ENCODE peak calls at places on chromosomes 1 and 21, in eight cellular contexts. X is CD8-positive, alpha-beta T cell; K is PC-3; Z is cardiac muscle cell; W is GM23338; R is stomach; G is A549; I is heart right ventricle. U is an unnamed sample. For H3K4me1, the result is how much of the 10 kb centered on the place peaks cover.

GRCh38 chr1:198417041-198417440 is 123.4 kb downstream of the ATP6V1G3 start:
- DNase-seq in X (no peak), K (no peak), Z (peak), W (no peak), R (no peak), G (no peak), I (no peak), U (no peak)

GRCh38 chr1:109148838-109149555 is 35.1 kb downstream of the ELAPOR1 start:
- DNase-seq in X (no peak), K (no peak), Z (no peak), W (no peak), R (no peak), G (no peak), I (no peak), U (no peak)

GRCh38 chr21:25350056-25350455 is 257.2 kb downstream of the MRPL39 start:
- DNase-seq in X (no peak), K (peak), Z (peak), W (peak), R (no peak), G (no peak), I (no peak), U (no peak)

GRCh38 chr21:41768371-41769042 is 1.7 kb upstream of the RIPK4 start:
- DNase-seq in X (no peak), K (peak), Z (peak), W (peak), R (peak), G (no peak), I (no peak), U (no peak)

GRCh38 chr1:11524465-11525150 is 45.7 kb downstream of the DISP3 start:
- DNase-seq in X (no peak), K (no peak), Z (no peak), W (no peak), R (no peak), G (no peak), I (no peak), U (no peak)

GRCh38 chr1:205935869-205936268 is 7.4 kb downstream of the SLC26A9 start:
- DNase-seq in X (no peak), K (no peak), Z (no peak), W (no peak), R (no peak), G (no peak), I (no peak), U (peak)

GRCh38 chr1:192941722-192942411 is 117.3 kb downstream of the UCHL5 start:
- DNase-seq in X (no peak), K (no peak), Z (no peak), W (no peak), R (no peak), G (no peak), I (no peak), U (no peak)

GRCh38 chr1:201176931-201177330 is 13.7 kb upstream of the IGFN1 start:
- DNase-seq in X (no peak), K (peak), Z (no peak), W (no peak), R (peak), G (no peak), I (no peak), U (no peak)

GRCh38 chr1:151616505-151616849 is 4.6 kb downstream of the SNX27 start:
- DNase-seq in X (no peak), K (peak), Z (no peak), W (no peak), R (no peak), G (no peak), I (no peak), U (no peak)

GRCh38 chr1:87044840-87045239 is 130.4 kb downstream of the HS2ST1 start:
- DNase-seq in X (no peak), K (no peak), Z (no peak), W (no peak), R (no peak), G (no peak), I (no peak), U (no peak)

GRCh38 chr1:214332950-214333798 is 52.2 kb downstream of the SMYD2 start:
- DNase-seq in X (no peak), K (peak), Z (peak), W (peak), R (peak), G (peak), I (peak), U (peak)

GRCh38 chr1:244325056-244325764 is 126.5 kb downstream of the ADSS2 start:
- DNase-seq in X (no peak), K (no peak), Z (no peak), W (no peak), R (peak), G (no peak), I (no peak), U (peak)

GRCh38 chr1:89965203-89965900 is 29.6 kb upstream of the ZNF326 start:
- DNase-seq in X (no peak), K (no peak), Z (peak), W (no peak), R (no peak), G (no peak), I (no peak), U (no peak)

DNA sequence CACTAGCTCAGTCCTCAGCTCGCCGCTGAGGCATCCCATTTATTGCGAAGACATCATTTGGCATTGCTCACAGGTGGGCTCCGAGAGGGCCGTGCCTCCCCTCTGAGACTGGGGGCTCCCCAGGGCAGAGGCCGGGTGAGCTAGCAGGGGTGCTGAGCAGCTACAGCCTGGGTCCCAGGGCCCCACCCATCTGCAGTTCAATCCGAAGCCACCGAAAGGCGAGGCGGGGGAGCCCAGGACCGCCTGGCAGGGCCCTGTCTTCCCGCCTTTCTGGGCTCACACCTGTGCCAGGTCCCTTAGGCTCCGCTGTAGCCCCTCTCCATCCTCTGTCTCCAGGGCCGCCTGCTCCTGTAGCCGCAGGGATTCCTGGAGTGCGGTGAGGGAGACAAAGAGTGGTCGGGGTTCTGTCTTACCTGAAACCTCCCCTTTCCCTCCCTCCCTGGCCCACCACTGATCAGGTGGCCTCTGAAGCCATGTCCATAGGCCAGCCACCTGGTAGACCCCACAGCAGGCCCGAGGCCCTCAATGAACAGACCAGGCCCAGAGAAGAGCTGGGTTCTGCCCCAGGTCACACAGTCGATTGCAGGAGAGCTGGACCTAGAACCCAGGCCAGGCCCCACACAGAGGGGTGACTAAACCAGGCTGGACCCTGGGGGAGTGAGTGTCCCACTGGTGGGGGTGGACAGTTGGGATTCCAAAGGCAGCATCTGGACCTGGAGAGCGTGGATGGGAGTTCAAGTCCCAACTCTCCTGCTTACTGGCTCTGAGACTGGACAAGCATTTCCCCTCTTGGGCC is 18.1 kb upstream of the NBPF1 start:
- DNase-seq in X (no peak), K (no peak), Z (no peak), W (no peak), R (peak), G (no peak), I (no peak), U (no peak)
- H3K27ac ChIP-seq in X (no peak), K (no peak), Z (no peak), W (no peak), R (no peak), G (no peak), I (no peak), U (no peak)

GRCh38 chr1:167333114-167333513 is 112.4 kb downstream of the POU2F1 start:
- DNase-seq in X (no peak), K (no peak), Z (no peak), W (no peak), R (no peak), G (no peak), I (no peak), U (no peak)
- H3K4me1 ChIP-seq in X (under half), K (under half), Z (under half), W (under half), R (under half), G (under half), I (under half), U (under half)

GRCh38 chr1:42038261-42038660 is 114.9 kb upstream of the GUCA2B start:
- DNase-seq in X (no peak), K (no peak), Z (no peak), W (no peak), R (no peak), G (no peak), I (no peak), U (no peak)

GRCh38 chr1:42035830-42036604 is 117.2 kb upstream of the GUCA2B start:
- DNase-seq in X (peak), K (peak), Z (peak), W (peak), R (peak), G (peak), I (peak), U (peak)

GRCh38 chr1:42037586-42037985 is 115.6 kb upstream of the GUCA2B start:
- DNase-seq in X (no peak), K (no peak), Z (no peak), W (no peak), R (no peak), G (no peak), I (no peak), U (no peak)

GRCh38 chr1:42040159-42040558 is 113.1 kb upstream of the GUCA2B start:
- DNase-seq in X (no peak), K (no peak), Z (no peak), W (no peak), R (no peak), G (no peak), I (no peak), U (no peak)

GRCh38 chr1:42035205-42035829 is 116.6 kb upstream of the HIVEP3 start:
- DNase-seq in X (no peak), K (peak), Z (peak), W (peak), R (peak), G (peak), I (peak), U (peak)
- TF ChIP-seq CTCF in X (peak), K (peak), Z (peak), W (peak), R (no peak), G (peak), I (peak), U (no peak)

GRCh38 chr1:100328133-100328532 is 24.2 kb upstream of the CDC14A start:
- DNase-seq in X (no peak), K (no peak), Z (no peak), W (no peak), R (no peak), G (no peak), I (no peak), U (no peak)
- H3K27ac ChIP-seq in X (no peak), K (no peak), Z (no peak), W (no peak), R (no peak), G (no peak), I (no peak), U (no peak)

GRCh38 chr1:156464825-156465452 is 35.6 kb downstream of the MEF2D start:
- DNase-seq in X (no peak), K (no peak), Z (no peak), W (no peak), R (no peak), G (no peak), I (no peak), U (no peak)
- H3K4me1 ChIP-seq in X (under half), K (under half), Z (under half), W (under half), R (half or more), G (under half), I (half or more), U (under half)

GRCh38 chr1:2539312-2539907 is 9.3 kb upstream of the HES5 start:
- DNase-seq in X (no peak), K (peak), Z (no peak), W (peak), R (no peak), G (no peak), I (no peak), U (no peak)
- TF ChIP-seq CTCF in X (peak), K (peak), Z (no peak), W (peak), R (no peak), G (no peak), I (no peak), U (no peak)

DNA sequence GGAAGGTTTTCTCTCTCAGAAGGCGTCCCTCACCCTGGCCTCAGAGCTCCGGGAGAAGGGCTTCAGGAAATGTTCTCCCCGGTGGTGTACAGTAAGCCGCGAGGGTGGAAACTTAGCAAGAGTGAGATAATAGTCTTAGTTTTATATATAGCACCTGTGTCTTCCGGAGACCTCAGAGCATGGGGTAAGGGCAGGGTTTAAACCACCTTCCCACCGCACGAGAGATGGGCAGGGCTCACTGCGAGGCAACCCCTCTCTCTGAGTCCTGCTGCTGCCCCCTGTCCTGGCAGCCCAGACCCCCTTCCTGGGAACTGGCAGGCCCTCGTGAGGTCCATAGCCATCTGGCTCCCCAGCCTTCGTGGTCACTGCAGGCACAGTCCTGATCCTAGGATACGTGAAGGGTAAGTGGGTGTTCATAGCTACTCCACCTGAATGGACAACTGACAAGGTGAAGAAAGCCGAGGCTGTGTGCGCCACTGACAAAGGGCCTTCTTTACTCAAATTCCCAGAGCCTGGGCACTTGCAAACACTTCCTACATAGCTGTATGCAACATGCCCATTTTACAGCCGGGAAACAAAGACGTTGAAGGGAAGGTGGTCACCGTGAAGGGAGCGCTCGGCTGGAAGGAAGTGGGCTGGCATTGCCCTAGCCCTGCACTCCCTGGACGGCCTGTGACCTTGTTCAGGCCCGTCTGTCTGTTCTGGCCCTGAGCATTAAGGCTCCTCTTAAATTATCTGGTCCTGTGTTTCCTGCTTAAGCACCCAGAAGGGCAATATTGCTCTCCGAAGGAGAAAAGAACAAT is 26.9 kb downstream of the ITPKB start:
- DNase-seq in X (peak), K (no peak), Z (no peak), W (no peak), R (no peak), G (no peak), I (no peak), U (no peak)
- H3K27ac ChIP-seq in X (peak), K (no peak), Z (no peak), W (no peak), R (peak), G (no peak), I (peak), U (no peak)

GRCh38 chr1:116916002-116916401 is 6.3 kb downstream of the PTGFRN start:
- DNase-seq in X (no peak), K (no peak), Z (no peak), W (no peak), R (no peak), G (no peak), I (no peak), U (no peak)
- H3K4me1 ChIP-seq in X (under half), K (half or more), Z (under half), W (under half), R (half or more), G (under half), I (half or more), U (under half)

DNA sequence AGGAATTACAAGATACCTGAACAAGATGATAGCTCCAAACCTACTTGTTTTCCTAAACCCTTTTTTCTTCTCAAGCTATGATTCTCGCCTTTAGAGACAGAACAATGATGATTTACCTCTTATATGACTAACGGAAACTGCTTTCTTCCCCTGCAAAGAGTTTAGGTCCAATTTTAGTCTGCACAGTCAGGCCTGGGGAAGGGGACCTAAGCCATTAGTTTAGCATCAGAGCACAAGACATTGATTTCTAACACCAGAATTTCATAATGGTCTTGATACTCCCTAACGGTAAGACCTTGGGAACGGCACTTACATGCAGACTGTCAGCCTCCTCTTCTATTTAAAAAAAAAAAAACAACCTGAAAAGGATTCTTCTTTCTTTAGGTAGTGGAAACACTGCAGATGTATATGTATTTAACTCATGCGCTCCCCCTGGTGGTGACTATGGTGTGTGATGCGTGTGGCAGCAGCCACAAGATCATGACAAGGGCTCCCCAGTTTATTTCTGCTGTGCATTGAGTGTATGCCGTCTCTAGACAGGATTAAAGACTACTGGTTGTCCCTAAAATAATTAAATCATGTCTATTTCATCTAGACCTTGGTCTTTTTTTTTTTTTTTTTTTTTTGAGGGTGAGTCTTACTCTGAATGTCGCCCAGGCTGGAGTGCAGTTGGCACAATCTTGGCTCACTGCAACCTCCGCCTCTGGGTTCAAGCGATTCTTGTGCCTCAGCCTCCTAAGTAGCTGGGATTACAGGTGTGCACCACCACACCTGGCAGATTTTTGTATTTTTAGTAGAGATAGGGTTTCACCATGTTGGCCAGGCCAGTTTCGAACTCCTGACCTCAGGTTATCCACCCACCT is 37.3 kb upstream of the TMEM222 start:
- DNase-seq in X (peak), K (peak), Z (peak), W (peak), R (peak), G (peak), I (peak), U (peak)
- TF ChIP-seq CTCF in X (peak), K (peak), Z (peak), W (peak), R (peak), G (peak), I (peak), U (peak)